ENCODE peak calls at places on chromosomes 7 and 10, in eight cellular contexts. O is Caco-2, X is aorta, N is psoas muscle, L is colonic mucosa, T is tibial nerve, V is PC-3, I is Karpas-422. A is an unnamed sample.

GRCh38 chr10:3868274-3868669 is 83.3 kb upstream of the KLF6 start:
- DNase-seq in O (no peak), X (no peak), N (no peak), L (no peak), T (no peak), V (no peak), I (no peak), A (no peak)

GRCh38 chr7:83677180-83677866 is 28.4 kb upstream of the SEMA3E start:
- DNase-seq in O (no peak), X (peak; percentile 56), N (no peak), L (peak; percentile 26), T (no peak), V (peak; percentile 98), I (no peak), A (no peak)

GRCh38 chr7:158125721-158126120 is 461.9 kb downstream of the PTPRN2 start:
- DNase-seq in O (no peak), X (no peak), N (no peak), L (no peak), T (no peak), V (no peak), I (no peak), A (no peak)

GRCh38 chr7:51869452-51869851 is 552.8 kb upstream of the COBL start:
- DNase-seq in O (no peak), X (no peak), N (no peak), L (no peak), T (no peak), V (no peak), I (no peak), A (no peak)

GRCh38 chr7:113339661-113340060 is 221.3 kb upstream of the SMIM30 start:
- DNase-seq in O (no peak), X (no peak), N (no peak), L (no peak), T (no peak), V (no peak), I (no peak), A (no peak)

GRCh38 chr10:99539120-99539519 is 6.4 kb downstream of the NKX2-3 start:
- DNase-seq in O (no peak), X (no peak), N (no peak), L (no peak), T (no peak), V (no peak), I (no peak), A (no peak)

GRCh38 chr7:76262683-76263402 is 39.6 kb upstream of the HSPB1 start:
- DNase-seq in O (peak; percentile 80), X (no peak), N (no peak), L (peak; percentile 55), T (peak; percentile 30), V (peak; percentile 73), I (peak; percentile 81), A (no peak)

GRCh38 chr7:45663965-45664623 is 89.9 kb downstream of the ADCY1 start:
- DNase-seq in O (no peak), X (no peak), N (no peak), L (peak; percentile 9), T (no peak), V (no peak), I (no peak), A (no peak)

GRCh38 chr7:44811571-44811970 is 15.1 kb downstream of the PPIA start:
- DNase-seq in O (no peak), X (no peak), N (no peak), L (no peak), T (no peak), V (no peak), I (no peak), A (no peak)

GRCh38 chr10:49608925-49609282 is 1.2 kb upstream of the SLC18A3 start:
- DNase-seq in O (no peak), X (no peak), N (no peak), L (no peak), T (no peak), V (no peak), I (no peak), A (no peak)

GRCh38 chr10:90856261-90856660 is 1.6 kb downstream of the HTR7 start:
- DNase-seq in O (no peak), X (no peak), N (no peak), L (no peak), T (no peak), V (no peak), I (no peak), A (no peak)

GRCh38 chr7:490461-491291 is 29.0 kb downstream of the PDGFA start:
- DNase-seq in O (no peak), X (peak; percentile 37), N (peak; percentile 19), L (no peak), T (no peak), V (no peak), I (no peak), A (peak; percentile 9)

GRCh38 chr10:130201043-130201380 is 64.8 kb downstream of the GLRX3 start:
- DNase-seq in O (no peak), X (no peak), N (no peak), L (no peak), T (no peak), V (no peak), I (no peak), A (no peak)

GRCh38 chr10:235921-236320 is 100.7 kb downstream of the ZMYND11 start:
- DNase-seq in O (no peak), X (no peak), N (no peak), L (no peak), T (no peak), V (no peak), I (no peak), A (no peak)

GRCh38 chr7:69204936-69205335 is 393.3 kb upstream of the AUTS2 start:
- DNase-seq in O (no peak), X (no peak), N (no peak), L (no peak), T (no peak), V (no peak), I (no peak), A (no peak)

GRCh38 chr7:79692015-79692414 is 238.5 kb upstream of the MAGI2 start:
- DNase-seq in O (no peak), X (no peak), N (no peak), L (no peak), T (no peak), V (peak; percentile 71), I (no peak), A (no peak)

GRCh38 chr10:811379-811778 is 120.1 kb downstream of the LARP4B start:
- DNase-seq in O (no peak), X (no peak), N (no peak), L (no peak), T (no peak), V (no peak), I (no peak), A (no peak)

GRCh38 chr7:85102813-85103350 is 84.0 kb downstream of the SEMA3D start:
- DNase-seq in O (no peak), X (no peak), N (no peak), L (no peak), T (no peak), V (peak; percentile 60), I (no peak), A (no peak)

GRCh38 chr10:60767424-60767823 is 10.9 kb upstream of the CDK1 start:
- DNase-seq in O (no peak), X (no peak), N (no peak), L (no peak), T (no peak), V (no peak), I (no peak), A (no peak)

DNA sequence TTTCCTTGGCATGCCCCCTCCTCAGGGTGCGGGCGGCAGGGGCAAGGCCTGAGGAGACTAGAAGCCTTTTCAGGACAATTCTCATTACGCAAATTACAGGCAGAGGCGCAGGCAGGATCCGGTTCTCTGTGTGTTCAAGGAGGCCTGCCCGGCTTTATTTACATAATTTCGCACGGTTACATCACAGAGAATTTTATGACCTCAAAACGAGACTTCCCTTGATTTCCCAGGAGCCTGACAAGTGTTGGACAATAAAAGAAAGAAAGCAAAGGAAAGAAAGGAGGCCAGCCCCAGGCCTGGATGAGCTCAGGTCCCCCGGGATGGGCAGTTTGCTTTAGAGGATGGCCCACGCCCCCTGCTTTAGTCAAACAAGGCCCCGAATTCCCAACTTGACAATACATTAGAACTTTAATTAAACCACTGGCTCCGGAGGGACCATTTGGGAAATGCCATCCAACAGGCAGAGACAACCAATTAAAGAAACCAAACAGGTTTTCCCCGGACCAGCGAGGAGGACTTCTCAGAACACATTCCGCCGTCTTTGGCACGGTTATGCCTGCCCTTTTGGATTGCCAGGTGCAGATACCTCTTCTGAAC is 2.9 kb downstream of the MNX1 start:
- DNase-seq in O (peak; percentile 51), X (no peak), N (no peak), L (peak; percentile 77), T (no peak), V (no peak), I (no peak), A (no peak)
- H3K4me1 ChIP-seq in O (peaks cover 14% of the 10 kb centered on the region), X (no peaks in the 10 kb centered on the region), N (peaks cover 31% of the 10 kb centered on the region), L (peaks cover 26% of the 10 kb centered on the region), T (peaks cover 12% of the 10 kb centered on the region), V (peaks cover 13% of the 10 kb centered on the region), I (peaks cover 7% of the 10 kb centered on the region), A (peaks cover 58% of the 10 kb centered on the region)

GRCh38 chr7:116571552-116571951 is 46.7 kb downstream of the CAV1 start:
- DNase-seq in O (no peak), X (no peak), N (no peak), L (no peak), T (no peak), V (peak; percentile 50), I (no peak), A (no peak)
- H3K4me3 ChIP-seq in O (no peak overlapping the region), X (no peak overlapping the region), N (no peak overlapping the region), L (no peak overlapping the region), T (no peak overlapping the region), V (no peak overlapping the region), I (no peak overlapping the region), A (no peak overlapping the region)

GRCh38 chr10:86829472-86829871 is 73.1 kb downstream of the BMPR1A start:
- DNase-seq in O (no peak), X (no peak), N (no peak), L (no peak), T (no peak), V (peak; percentile 8), I (no peak), A (no peak)
- H3K4me1 ChIP-seq in O (no peaks in the 10 kb centered on the region), X (peaks cover 23% of the 10 kb centered on the region), N (peaks cover 40% of the 10 kb centered on the region), L (peaks cover 3% of the 10 kb centered on the region), T (no peaks in the 10 kb centered on the region), V (peaks cover 24% of the 10 kb centered on the region), I (no peaks in the 10 kb centered on the region), A (peaks cover 56% of the 10 kb centered on the region)

GRCh38 chr7:12569673-12570072 is 847 bp upstream of the SCIN start:
- DNase-seq in O (no peak), X (no peak), N (no peak), L (no peak), T (no peak), V (no peak), I (no peak), A (no peak)
- H3K4me3 ChIP-seq in O (no peak overlapping the region), X (no peak overlapping the region), N (no peak overlapping the region), L (peak overlapping the region; percentile 43), T (no peak overlapping the region), V (peak overlapping the region; percentile 71), I (no peak overlapping the region), A (no peak overlapping the region)

A was measured in left ventricle myocardium inferior.